ENCODE peak calls at places on chromosomes 13 and 19, in five cellular contexts. O is AG09309, N is progenitor cell of endocrine pancreas, P is thyroid gland, A is fibroblast of lung. S is an unnamed sample.

GRCh38 chr19:7919681-7920519 is at the start of gene SNAPC2:
- DNase-seq in O (peak; percentile 66), A (peak; percentile 92), P (peak; percentile 98), N (peak; percentile 95), S (peak; percentile 95)

GRCh38 chr19:18538115-18538514 is 5.3 kb downstream of the FKBP8 start:
- DNase-seq in P (no peak), A (no peak), O (no peak), N (no peak), S (no peak)

GRCh38 chr19:29806098-29806866 is 5.5 kb upstream of the CCNE1 start:
- DNase-seq in A (peak; percentile 39), P (no peak), N (no peak), O (no peak), S (peak; percentile 76)

GRCh38 chr19:15448778-15449619 is 757 bp downstream of the WIZ start:
- DNase-seq in O (no peak), A (no peak), P (no peak), N (no peak), S (no peak)

GRCh38 chr13:46685006-46685730 is 111.8 kb downstream of the ESD start:
- DNase-seq in N (no peak), A (no peak), O (no peak), P (no peak), S (no peak)

GRCh38 chr13:82136880-82137279 is 1745.4 kb downstream of the SLITRK1 start:
- DNase-seq in P (no peak), N (no peak), A (no peak), O (no peak), S (no peak)

GRCh38 chr19:12843999-12844732 is 5.9 kb downstream of the MAST1 start:
- DNase-seq in O (no peak), A (no peak), P (no peak), N (no peak), S (no peak)

GRCh38 chr13:58955546-58956385 is 1208.0 kb downstream of the DIAPH3 start:
- DNase-seq in N (no peak), O (no peak), P (no peak), A (no peak), S (no peak)

GRCh38 chr13:32390048-32390447 is 37.9 kb downstream of the N4BP2L1 start:
- DNase-seq in N (no peak), A (no peak), P (no peak), O (no peak), S (no peak)

GRCh38 chr13:114077121-114077937 is 55.1 kb downstream of the RASA3 start:
- DNase-seq in N (no peak), O (no peak), A (no peak), P (no peak), S (no peak)

GRCh38 chr19:2345794-2346663 is 14.0 kb upstream of the TMPRSS9 start:
- DNase-seq in N (no peak), P (peak; percentile 21), A (no peak), O (no peak), S (peak; percentile 41)

GRCh38 chr13:42466123-42466522 is 107.8 kb upstream of the TNFSF11 start:
- DNase-seq in N (no peak), A (no peak), O (no peak), P (no peak), S (no peak)

GRCh38 chr19:10655457-10656312 is 1.5 kb downstream of the ILF3 start:
- DNase-seq in A (peak; percentile 42), P (no peak), N (no peak), O (no peak), S (peak; percentile 50)

GRCh38 chr19:9808855-9809646 is 9.8 kb downstream of the FBXL12 start:
- DNase-seq in P (no peak), A (no peak), N (no peak), O (no peak), S (no peak)

GRCh38 chr19:45693168-45693788 is 812 bp downstream of the QPCTL start:
- DNase-seq in A (peak; percentile 50), P (peak; percentile 83), N (peak; percentile 80), O (no peak), S (peak; percentile 74)

GRCh38 chr13:48009298-48009697 is 8.2 kb upstream of the SUCLA2 start:
- DNase-seq in O (peak; percentile 52), P (no peak), A (peak; percentile 73), N (no peak), S (peak; percentile 68)

GRCh38 chr19:13778847-13779246 is 4.6 kb downstream of the C19orf53 start:
- DNase-seq in A (no peak), O (no peak), N (no peak), P (no peak), S (no peak)

GRCh38 chr19:50850738-50851137 is 4.0 kb upstream of the KLK3 start:
- DNase-seq in O (no peak), N (no peak), A (no peak), P (no peak), S (no peak)

GRCh38 chr13:113665582-113666323 is 1.3 kb upstream of the GRK1 start:
- DNase-seq in O (no peak), P (no peak), A (no peak), N (no peak), S (no peak)

GRCh38 chr13:87274209-87274819 is 396.9 kb upstream of the SLITRK5 start:
- DNase-seq in A (peak; percentile 32), O (no peak), N (peak; percentile 33), P (peak; percentile 54), S (peak; percentile 80)

DNA sequence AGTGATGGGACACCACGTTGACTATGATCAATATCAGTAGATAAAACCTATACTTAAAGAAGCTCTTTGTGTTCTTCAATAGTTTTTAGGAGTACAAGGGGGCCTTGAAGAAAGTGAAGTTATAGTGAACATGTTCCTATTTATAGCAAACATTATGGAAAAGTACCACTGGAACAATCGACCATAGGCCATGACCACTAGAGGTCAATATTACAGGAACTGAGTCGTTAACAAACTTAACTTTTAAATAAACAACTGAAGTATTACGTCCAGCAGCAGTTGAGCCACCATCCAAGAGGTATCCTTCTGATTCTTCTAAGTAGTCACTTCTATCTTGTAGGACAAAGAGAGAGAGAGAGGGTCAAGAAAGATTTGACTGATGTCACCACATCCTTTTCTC is 391.0 kb upstream of the SLITRK5 start:
- DNase-seq in A (no peak), O (no peak), P (no peak), N (no peak), S (peak; percentile 25)
- TF ChIP-seq CTCF in A (peak; percentile 19), O (no peak), P (no peak), N (no peak), S (no peak)

GRCh38 chr19:345320-345879 is 804 bp upstream of the MIER2 start:
- DNase-seq in P (no peak), N (no peak), A (no peak), O (no peak), S (no peak)

GRCh38 chr19:344625-345319 is at the start of gene MIER2:
- DNase-seq in P (peak; percentile 75), A (peak; percentile 64), O (no peak), N (peak; percentile 93), S (peak; percentile 78)

GRCh38 chr19:343941-344624 is 513 bp downstream of the MIER2 start:
- DNase-seq in A (peak; percentile 14), N (no peak), O (no peak), P (peak; percentile 7), S (peak; percentile 21)

GRCh38 chr19:351976-352625 is 7.5 kb upstream of the MIER2 start:
- DNase-seq in A (no peak), P (no peak), N (no peak), O (no peak), S (no peak)

DNA sequence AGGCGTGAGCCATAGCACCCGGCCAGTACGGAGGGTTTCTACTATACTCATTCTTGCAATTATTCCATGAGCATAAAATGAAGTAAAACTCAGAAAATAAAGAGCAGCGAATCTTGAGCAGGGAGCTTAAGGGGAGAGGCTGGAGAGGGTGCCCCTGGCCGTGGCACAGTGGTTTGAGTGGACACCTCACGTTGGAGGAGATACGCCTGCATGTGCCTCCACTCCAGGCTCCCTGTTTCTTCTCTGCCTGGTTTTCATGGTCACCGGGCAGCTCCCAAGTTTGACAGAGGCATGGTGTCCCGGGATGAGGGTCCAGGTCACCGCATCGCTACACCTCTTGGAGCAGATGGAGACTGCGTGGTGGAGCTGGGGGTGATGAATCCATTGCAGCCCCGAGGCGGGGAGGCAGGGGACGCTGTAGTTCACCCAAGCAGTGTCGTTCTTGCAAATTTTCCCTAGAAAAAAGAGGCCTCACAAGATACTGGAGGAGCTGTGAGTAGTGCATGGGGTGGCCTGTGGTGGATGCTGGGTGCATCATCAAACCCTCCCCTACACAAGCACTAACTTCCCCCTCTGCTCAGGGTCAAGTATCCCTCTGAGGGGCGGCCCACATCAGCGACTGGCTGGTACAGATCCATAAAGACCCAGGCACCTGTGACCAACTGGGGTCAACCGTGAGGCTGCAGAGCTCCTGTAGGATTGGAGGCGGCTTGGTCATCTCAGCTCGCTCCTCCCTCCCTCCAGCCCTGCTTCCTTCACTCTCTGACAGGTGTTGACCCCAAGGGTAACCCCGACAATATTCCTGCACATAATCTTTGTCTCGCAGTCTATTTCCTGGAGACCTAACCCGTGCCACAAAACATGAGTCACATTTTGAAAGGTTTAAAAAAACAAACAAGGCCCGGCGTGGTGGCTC is 3.6 kb upstream of the MIER2 start:
- DNase-seq in A (peak; percentile 15), N (no peak), P (no peak), O (no peak), S (no peak)
- TF ChIP-seq CTCF in A (no peak), N (no peak), P (no peak), O (peak; percentile 7), S (peak; percentile 41)

DNA sequence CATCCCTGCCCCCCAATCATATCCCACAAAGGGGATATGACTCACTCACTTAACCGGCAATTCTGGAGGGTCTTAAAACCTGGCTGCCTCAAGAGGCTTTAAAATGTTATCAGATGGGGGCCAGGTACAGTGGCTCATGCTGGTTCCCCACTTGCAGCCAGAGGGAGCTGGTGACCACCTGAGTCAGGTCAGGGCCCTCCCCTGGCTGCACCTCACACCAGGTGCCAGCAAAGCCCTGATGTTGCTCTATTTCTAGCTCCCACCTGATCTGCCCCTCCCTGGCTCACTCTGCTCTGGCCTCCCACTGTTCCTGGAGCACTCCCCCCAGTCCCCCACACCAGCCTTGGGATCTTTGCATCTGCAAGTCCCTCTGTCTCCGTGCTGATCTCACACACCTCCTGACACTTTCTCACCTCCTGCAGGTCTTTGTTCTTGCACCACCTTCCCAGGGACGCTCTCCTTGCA is 14.2 kb downstream of the HPN start:
- DNase-seq in P (no peak), O (no peak), A (no peak), N (no peak), S (no peak)
- TF ChIP-seq CTCF in P (no peak), O (peak; percentile 12), A (no peak), N (peak; percentile 62), S (peak; percentile 33)

GRCh38 chr19:3606174-3606689 is 443 bp downstream of the TBXA2R start:
- DNase-seq in P (peak; percentile 36), N (no peak), A (no peak), O (no peak), S (no peak)
- TF ChIP-seq CTCF in P (no peak), N (no peak), A (no peak), O (no peak), S (no peak)

S was measured in choroid plexus epithelial cell.